ENCODE peak calls at places on chromosomes 5 and 9, in ten cellular contexts. I is naive thymus-derived CD4-positive, alpha-beta T cell; Z is esophagus squamous epithelium; C is right cardiac atrium; J is upper lobe of left lung; O is aorta; V is HCT116; T is heart left ventricle; B is heart right ventricle; Q is lower lobe of right lung. W is an unnamed sample. For H3K27me3, the result is how much of the 10 kb centered on the place peaks cover.

GRCh38 chr9:104068546-104068945 is 25.6 kb upstream of the SMC2 start:
- DNase-seq in Q (no peak), V (no peak), C (no peak), Z (no peak), J (no peak), T (no peak), B (no peak), O (no peak), I (no peak), W (no peak)

GRCh38 chr5:74762599-74762998 is 4.3 kb downstream of the GFM2 start:
- DNase-seq in V (peak), C (no peak), Q (no peak), T (no peak), O (no peak), B (no peak), J (no peak), Z (no peak), I (no peak), W (no peak)

GRCh38 chr5:140324041-140324833 is 21.3 kb upstream of the PFDN1 start:
- DNase-seq in T (no peak), B (no peak), I (no peak), Z (no peak), O (no peak), Q (no peak), J (no peak), C (no peak), V (no peak), W (no peak)

GRCh38 chr5:72760259-72760658 is 56.2 kb upstream of the TNPO1 start:
- DNase-seq in J (no peak), V (no peak), Q (no peak), Z (no peak), B (no peak), C (no peak), I (no peak), T (no peak), O (no peak), W (no peak)

GRCh38 chr5:43149231-43149630 is 28.5 kb downstream of the ZNF131 start:
- DNase-seq in Q (no peak), C (no peak), B (no peak), O (no peak), J (no peak), T (no peak), Z (no peak), I (no peak), V (no peak), W (no peak)

GRCh38 chr5:139985733-139986132 is 57.4 kb downstream of the NRG2 start:
- DNase-seq in C (no peak), V (peak), J (no peak), I (no peak), T (peak), Z (no peak), B (no peak), O (no peak), Q (no peak), W (peak)

GRCh38 chr5:38780950-38781349 is 64.9 kb upstream of the OSMR start:
- DNase-seq in Q (no peak), Z (no peak), V (no peak), T (peak), I (no peak), O (peak), C (peak), J (no peak), B (peak), W (peak)

GRCh38 chr5:139446956-139447779 is 7.8 kb upstream of the DNAJC18 start:
- DNase-seq in J (no peak), V (no peak), Z (no peak), Q (no peak), I (no peak), C (no peak), T (no peak), B (no peak), O (no peak), W (no peak)

GRCh38 chr9:112505607-112506006 is 19.0 kb downstream of the KIAA1958 start:
- DNase-seq in O (no peak), C (no peak), Z (no peak), B (no peak), T (no peak), I (no peak), J (no peak), Q (no peak), V (no peak), W (no peak)

GRCh38 chr9:127854169-127854833 is at the start of gene ENG:
- DNase-seq in Z (no peak), T (peak), C (peak), O (peak), Q (peak), J (peak), V (no peak), I (peak), B (peak), W (peak)

GRCh38 chr9:16236326-16236725 is 634.1 kb downstream of the BNC2 start:
- DNase-seq in C (peak), O (no peak), Q (no peak), Z (no peak), T (no peak), J (no peak), I (no peak), V (no peak), B (no peak), W (no peak)

GRCh38 chr5:56302027-56302426 is 68.9 kb upstream of the ANKRD55 start:
- DNase-seq in B (no peak), O (no peak), J (no peak), Z (no peak), Q (no peak), I (no peak), V (no peak), T (no peak), C (no peak), W (no peak)

GRCh38 chr5:119275873-119276214 is 80.0 kb upstream of the TNFAIP8 start:
- DNase-seq in O (no peak), Q (no peak), C (no peak), V (no peak), I (no peak), B (no peak), Z (no peak), J (no peak), T (no peak), W (no peak)

GRCh38 chr5:136382791-136383190 is 17.4 kb upstream of the TRPC7 start:
- DNase-seq in C (no peak), J (no peak), B (no peak), Q (no peak), Z (no peak), V (no peak), I (no peak), T (no peak), O (no peak), W (no peak)

GRCh38 chr5:159166416-159166815 is 42.9 kb downstream of the RNF145 start:
- DNase-seq in C (no peak), O (no peak), Z (no peak), B (no peak), T (no peak), J (no peak), I (no peak), V (no peak), Q (no peak), W (no peak)
- H3K27ac ChIP-seq in C (no peak), O (no peak), Z (no peak), B (no peak), T (no peak), J (no peak), I (no peak), V (no peak), Q (no peak), W (no peak)

GRCh38 chr5:151345808-151346478 is 1.4 kb downstream of the SLC36A2 start:
- DNase-seq in I (no peak), C (no peak), O (no peak), Z (no peak), B (no peak), V (no peak), Q (no peak), T (no peak), J (no peak), W (no peak)

GRCh38 chr5:151345187-151345807 is 2.1 kb downstream of the SLC36A2 start:
- DNase-seq in O (no peak), Z (no peak), B (no peak), Q (no peak), T (no peak), V (no peak), J (no peak), C (no peak), I (no peak), W (no peak)

GRCh38 chr5:151351675-151352074 is 4.3 kb upstream of the SLC36A2 start:
- DNase-seq in C (no peak), B (no peak), I (no peak), V (no peak), O (no peak), Q (no peak), J (no peak), Z (no peak), T (no peak), W (no peak)

GRCh38 chr5:151347364-151347763 is at the start of gene SLC36A2:
- DNase-seq in J (peak), I (no peak), C (no peak), O (no peak), V (no peak), T (no peak), B (peak), Z (no peak), Q (no peak), W (no peak)

DNA sequence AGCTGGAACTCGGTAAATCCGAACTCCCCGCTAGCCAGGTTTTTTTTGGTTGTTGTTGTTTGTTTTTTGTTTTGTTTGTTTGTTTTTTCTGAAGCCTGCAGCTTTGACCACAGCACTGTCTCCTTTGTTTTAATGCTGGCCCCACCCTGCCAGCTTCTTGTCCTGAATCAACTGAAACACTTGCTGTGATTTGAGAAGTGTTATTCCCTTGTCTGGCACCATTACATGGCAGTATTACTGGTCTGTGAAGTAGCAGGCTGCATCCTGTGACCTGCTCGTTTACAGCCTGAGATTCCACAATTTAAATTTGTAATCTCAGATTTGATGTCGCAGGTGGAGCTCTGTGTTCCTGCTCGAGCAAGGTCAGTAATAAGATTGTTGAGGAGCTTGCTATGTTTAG is 1.4 kb upstream of the SLC36A2 start:
- DNase-seq in J (no peak), C (no peak), B (no peak), Z (no peak), I (no peak), T (no peak), O (no peak), Q (no peak), V (no peak), W (no peak)
- H3K27me3 ChIP-seq in J (under half), C (under half), B (under half), Z (under half), I (under half), T (under half), O (under half), Q (under half), V (under half), W (under half)

GRCh38 chr9:33159760-33160127 is 7.4 kb downstream of the B4GALT1 start:
- DNase-seq in I (peak), J (no peak), T (peak), Z (no peak), Q (peak), B (peak), V (no peak), O (peak), C (peak), W (peak)

GRCh38 chr9:33155393-33155792 is 11.7 kb downstream of the B4GALT1 start:
- DNase-seq in I (no peak), B (no peak), Z (no peak), J (no peak), T (no peak), Q (no peak), C (no peak), V (no peak), O (no peak), W (no peak)

GRCh38 chr9:33159058-33159759 is 7.9 kb downstream of the B4GALT1 start:
- DNase-seq in T (peak), V (no peak), J (no peak), Q (peak), C (peak), O (peak), Z (no peak), B (peak), I (peak), W (peak)

GRCh38 chr9:33158555-33159057 is 8.5 kb downstream of the B4GALT1 start:
- DNase-seq in Q (no peak), B (no peak), T (no peak), J (no peak), C (no peak), V (no peak), I (no peak), Z (no peak), O (no peak), W (no peak)

GRCh38 chr9:33157960-33158359 is 9.2 kb downstream of the B4GALT1 start:
- DNase-seq in B (no peak), I (no peak), Z (no peak), T (no peak), J (no peak), Q (no peak), V (no peak), C (no peak), O (no peak), W (no peak)
- H3K27ac ChIP-seq in B (peak), I (peak), Z (peak), T (peak), J (peak), Q (peak), V (no peak), C (peak), O (peak), W (peak)

DNA sequence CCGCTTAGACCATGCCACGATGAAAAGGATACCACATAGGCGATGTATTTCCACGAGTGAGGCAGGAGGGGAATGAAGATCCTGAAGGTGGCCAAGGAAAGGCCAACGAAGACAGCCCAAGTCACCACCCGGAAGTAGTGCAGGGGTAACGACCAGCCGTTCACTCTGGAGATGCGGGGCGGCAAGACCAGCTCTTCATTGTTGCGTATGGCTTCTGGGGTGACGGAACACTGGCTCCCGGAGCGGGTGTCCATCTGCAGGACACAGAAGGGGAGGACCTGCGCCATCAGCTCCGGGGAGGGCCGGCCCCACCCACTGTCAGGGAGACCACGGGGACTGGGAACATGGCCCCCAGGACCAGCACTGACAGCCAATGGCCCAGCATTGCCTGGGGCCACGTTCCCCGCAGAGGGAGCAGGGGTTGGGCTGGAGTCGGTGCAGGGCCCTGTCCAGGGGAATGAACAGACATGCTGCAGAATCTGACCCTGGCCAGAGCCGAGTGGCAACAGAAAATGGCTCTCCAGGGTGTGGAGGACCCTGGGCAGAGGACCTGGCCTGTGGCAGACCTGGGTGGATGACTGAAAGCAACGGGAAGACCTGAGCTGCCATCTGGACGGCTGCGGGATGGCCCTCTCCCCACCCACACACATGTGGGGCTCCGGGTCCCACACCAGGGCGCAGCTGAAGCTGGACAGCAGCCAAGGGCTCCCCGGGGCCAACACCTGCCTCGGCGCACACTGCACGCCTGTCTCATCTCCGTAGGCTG is 17.7 kb downstream of the ZDHHC11B start:
- DNase-seq in V (no peak), O (peak), Z (no peak), B (no peak), Q (no peak), J (peak), C (no peak), T (peak), I (no peak), W (no peak)
- H3K27me3 ChIP-seq in V (under half), O (under half), Z (under half), B (under half), Q (under half), J (under half), C (under half), T (under half), I (under half), W (under half)

GRCh38 chr9:36471359-36471758 is 71.3 kb upstream of the RNF38 start:
- DNase-seq in I (no peak), O (no peak), V (no peak), Q (no peak), Z (no peak), C (no peak), B (no peak), T (no peak), J (no peak), W (no peak)
- H3K27ac ChIP-seq in I (peak), O (no peak), V (no peak), Q (peak), Z (peak), C (peak), B (peak), T (peak), J (peak), W (peak)

DNA sequence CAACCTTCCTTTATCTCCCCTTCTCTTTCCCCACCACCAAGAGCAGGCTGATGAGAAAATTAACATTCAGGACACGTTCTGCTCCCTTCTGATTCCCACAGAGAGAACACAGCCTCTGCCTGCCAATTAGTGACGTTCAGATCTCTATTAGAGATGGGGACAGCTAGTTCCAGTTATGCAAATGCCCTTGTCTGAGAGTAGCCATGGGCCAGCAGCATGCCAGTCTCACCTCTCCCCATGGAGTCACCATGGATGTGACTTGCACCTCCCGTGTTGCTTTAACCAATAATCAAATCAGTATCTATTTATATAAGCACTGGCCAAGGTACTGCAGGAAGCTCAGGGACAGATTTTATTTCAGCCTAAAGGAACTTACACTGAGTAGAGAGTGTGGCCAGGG is 61.3 kb downstream of the KCNIP1 start:
- DNase-seq in J (no peak), Q (no peak), Z (no peak), V (no peak), B (no peak), T (no peak), C (no peak), O (no peak), I (no peak), W (no peak)
- H3K27me3 ChIP-seq in J (under half), Q (under half), Z (under half), V (half or more), B (under half), T (under half), C (under half), O (under half), I (under half), W (under half)

GRCh38 chr5:167513383-167513782 is 778.1 kb upstream of the WWC1 start:
- DNase-seq in O (no peak), B (no peak), Z (no peak), T (no peak), C (no peak), V (no peak), I (no peak), Q (no peak), J (no peak), W (no peak)

GRCh38 chr5:167511276-167511675 is 780.2 kb upstream of the WWC1 start:
- DNase-seq in T (no peak), Z (no peak), V (no peak), Q (no peak), O (no peak), C (no peak), I (no peak), J (no peak), B (no peak), W (no peak)

GRCh38 chr5:167514461-167514860 is 777.0 kb upstream of the WWC1 start:
- DNase-seq in J (no peak), Z (no peak), Q (no peak), T (no peak), O (no peak), I (no peak), B (no peak), C (no peak), V (no peak), W (no peak)

GRCh38 chr5:167512111-167512510 is 779.3 kb upstream of the WWC1 start:
- DNase-seq in O (no peak), C (no peak), V (no peak), I (no peak), J (no peak), B (no peak), Q (no peak), Z (no peak), T (no peak), W (no peak)
- H3K27ac ChIP-seq in O (no peak), C (no peak), V (no peak), I (no peak), J (no peak), B (no peak), Q (no peak), Z (no peak), T (no peak), W (no peak)

W was measured in left ventricle myocardium inferior.